ENCODE peak calls at places on chromosomes 6 and 20, in eight cellular contexts. One of them, this sample, is unnamed.

GRCh38 chr6:158751842-158752424 is 67.2 kb downstream of the EZR start:
- ATAC-seq in GM12878: no peak
- ATAC-seq in HCT116: no peak
- ATAC-seq in GM23338: no peak
- ATAC-seq in K562: no peak
- ATAC-seq in upper lobe of left lung: no peak
- ATAC-seq in HepG2: peak
- ATAC-seq in Panc1: no peak
- ATAC-seq in this sample: no peak

GRCh38 chr6:13383280-13384163 is 55.2 kb upstream of the TBC1D7 start:
- ATAC-seq in GM12878: peak
- ATAC-seq in K562: no peak
- ATAC-seq in Panc1: no peak
- ATAC-seq in upper lobe of left lung: peak
- ATAC-seq in GM23338: no peak
- ATAC-seq in HepG2: peak
- ATAC-seq in HCT116: no peak
- ATAC-seq in this sample: peak

GRCh38 chr20:46709055-46709458 is 392 bp upstream of the SLC2A10 start:
- ATAC-seq in GM12878: no peak
- ATAC-seq in HCT116: no peak
- ATAC-seq in HepG2: peak
- ATAC-seq in GM23338: peak
- ATAC-seq in K562: peak
- ATAC-seq in Panc1: peak
- ATAC-seq in upper lobe of left lung: no peak
- ATAC-seq in this sample: no peak

GRCh38 chr20:23928353-23928752 is 48.8 kb upstream of the CST5 start:
- ATAC-seq in HCT116: no peak
- ATAC-seq in GM23338: no peak
- ATAC-seq in HepG2: no peak
- ATAC-seq in Panc1: no peak
- ATAC-seq in GM12878: no peak
- ATAC-seq in K562: no peak
- ATAC-seq in upper lobe of left lung: no peak
- ATAC-seq in this sample: no peak

GRCh38 chr6:2795960-2796359 is 30.8 kb downstream of the WRNIP1 start:
- ATAC-seq in HCT116: no peak
- ATAC-seq in HepG2: no peak
- ATAC-seq in upper lobe of left lung: no peak
- ATAC-seq in Panc1: no peak
- ATAC-seq in GM12878: no peak
- ATAC-seq in GM23338: no peak
- ATAC-seq in K562: no peak
- ATAC-seq in this sample: no peak

GRCh38 chr6:22036699-22037098 is 260.1 kb downstream of the PRL start:
- ATAC-seq in K562: no peak
- ATAC-seq in HepG2: no peak
- ATAC-seq in upper lobe of left lung: no peak
- ATAC-seq in GM12878: peak
- ATAC-seq in Panc1: no peak
- ATAC-seq in HCT116: no peak
- ATAC-seq in GM23338: peak
- ATAC-seq in this sample: no peak

GRCh38 chr20:32534661-32535240 is 50.4 kb downstream of the NOL4L start:
- ATAC-seq in Panc1: no peak
- ATAC-seq in HepG2: no peak
- ATAC-seq in K562: no peak
- ATAC-seq in HCT116: no peak
- ATAC-seq in upper lobe of left lung: no peak
- ATAC-seq in GM12878: peak
- ATAC-seq in GM23338: peak
- ATAC-seq in this sample: no peak

GRCh38 chr20:33653900-33654596 is 8.1 kb upstream of the C20orf144 start:
- ATAC-seq in HepG2: no peak
- ATAC-seq in upper lobe of left lung: peak
- ATAC-seq in Panc1: peak
- ATAC-seq in GM23338: peak
- ATAC-seq in GM12878: no peak
- ATAC-seq in K562: no peak
- ATAC-seq in HCT116: peak
- ATAC-seq in this sample: no peak

GRCh38 chr6:111871207-111871606 is 2.0 kb downstream of the FYN start:
- ATAC-seq in GM23338: no peak
- ATAC-seq in HepG2: no peak
- ATAC-seq in Panc1: no peak
- ATAC-seq in HCT116: no peak
- ATAC-seq in upper lobe of left lung: no peak
- ATAC-seq in K562: no peak
- ATAC-seq in GM12878: peak
- ATAC-seq in this sample: no peak

GRCh38 chr20:49230575-49231211 is 11.5 kb downstream of the DDX27 start:
- ATAC-seq in Panc1: no peak
- ATAC-seq in HepG2: no peak
- ATAC-seq in GM12878: peak
- ATAC-seq in GM23338: no peak
- ATAC-seq in HCT116: no peak
- ATAC-seq in K562: no peak
- ATAC-seq in upper lobe of left lung: no peak
- ATAC-seq in this sample: peak

GRCh38 chr6:92810913-92811312 is 608.4 kb downstream of the EPHA7 start:
- ATAC-seq in GM12878: peak
- ATAC-seq in Panc1: no peak
- ATAC-seq in GM23338: peak
- ATAC-seq in HepG2: peak
- ATAC-seq in upper lobe of left lung: no peak
- ATAC-seq in K562: no peak
- ATAC-seq in HCT116: no peak
- ATAC-seq in this sample: no peak

GRCh38 chr20:44302026-44302669 is 8.9 kb downstream of the FITM2 start:
- ATAC-seq in K562: no peak
- ATAC-seq in Panc1: no peak
- ATAC-seq in GM23338: no peak
- ATAC-seq in GM12878: no peak
- ATAC-seq in upper lobe of left lung: peak
- ATAC-seq in HepG2: peak
- ATAC-seq in HCT116: no peak
- ATAC-seq in this sample: no peak
- H3K27ac ChIP-seq in K562: no peak
- H3K27ac ChIP-seq in Panc1: no peak
- H3K27ac ChIP-seq in GM23338: no peak
- H3K27ac ChIP-seq in GM12878: no peak
- H3K27ac ChIP-seq in upper lobe of left lung: peak
- H3K27ac ChIP-seq in HepG2: peak
- H3K27ac ChIP-seq in HCT116: no peak
- H3K27ac ChIP-seq in this sample: no peak

GRCh38 chr6:28814032-28814976 is 109.5 kb downstream of the TRIM27 start:
- ATAC-seq in K562: no peak
- ATAC-seq in Panc1: no peak
- ATAC-seq in HCT116: no peak
- ATAC-seq in HepG2: no peak
- ATAC-seq in GM12878: no peak
- ATAC-seq in GM23338: peak
- ATAC-seq in upper lobe of left lung: no peak
- ATAC-seq in this sample: no peak
- TF ChIP-seq POLR2AphosphoS5 in K562: no peak
- TF ChIP-seq POLR2AphosphoS5 in Panc1: no peak
- TF ChIP-seq POLR2AphosphoS5 in HCT116: no peak
- TF ChIP-seq POLR2AphosphoS5 in HepG2: no peak
- TF ChIP-seq POLR2AphosphoS5 in GM12878: no peak
- TF ChIP-seq POLR2AphosphoS5 in GM23338: no peak
- TF ChIP-seq POLR2AphosphoS5 in upper lobe of left lung: no peak
- TF ChIP-seq POLR2AphosphoS5 in this sample: no peak

GRCh38 chr6:154289818-154290508 is 66.6 kb downstream of the IPCEF1 start:
- ATAC-seq in GM12878: peak
- ATAC-seq in Panc1: peak
- ATAC-seq in HepG2: peak
- ATAC-seq in HCT116: no peak
- ATAC-seq in GM23338: no peak
- ATAC-seq in K562: no peak
- ATAC-seq in upper lobe of left lung: no peak
- ATAC-seq in this sample: no peak
- H3K27ac ChIP-seq in GM12878: no peak
- H3K27ac ChIP-seq in Panc1: no peak
- H3K27ac ChIP-seq in HepG2: no peak
- H3K27ac ChIP-seq in HCT116: no peak
- H3K27ac ChIP-seq in GM23338: no peak
- H3K27ac ChIP-seq in K562: no peak
- H3K27ac ChIP-seq in upper lobe of left lung: no peak
- H3K27ac ChIP-seq in this sample: no peak

GRCh38 chr6:95266537-95267258 is 310.6 kb upstream of the MANEA start:
- ATAC-seq in HCT116: no peak
- ATAC-seq in HepG2: no peak
- ATAC-seq in Panc1: no peak
- ATAC-seq in GM23338: no peak
- ATAC-seq in GM12878: no peak
- ATAC-seq in K562: no peak
- ATAC-seq in upper lobe of left lung: no peak
- ATAC-seq in this sample: no peak
- TF ChIP-seq POLR2AphosphoS5 in HCT116: no peak
- TF ChIP-seq POLR2AphosphoS5 in HepG2: no peak
- TF ChIP-seq POLR2AphosphoS5 in Panc1: no peak
- TF ChIP-seq POLR2AphosphoS5 in GM23338: no peak
- TF ChIP-seq POLR2AphosphoS5 in GM12878: no peak
- TF ChIP-seq POLR2AphosphoS5 in K562: no peak
- TF ChIP-seq POLR2AphosphoS5 in upper lobe of left lung: no peak
- TF ChIP-seq POLR2AphosphoS5 in this sample: no peak

GRCh38 chr20:50460115-50460607 is 50.0 kb upstream of the PTPN1 start:
- ATAC-seq in HepG2: peak
- ATAC-seq in GM23338: no peak
- ATAC-seq in Panc1: peak
- ATAC-seq in upper lobe of left lung: no peak
- ATAC-seq in HCT116: no peak
- ATAC-seq in K562: peak
- ATAC-seq in GM12878: peak
- ATAC-seq in this sample: peak

GRCh38 chr20:50460608-50461268 is 49.4 kb upstream of the PTPN1 start:
- ATAC-seq in GM23338: peak
- ATAC-seq in GM12878: peak
- ATAC-seq in Panc1: peak
- ATAC-seq in HepG2: peak
- ATAC-seq in K562: peak
- ATAC-seq in HCT116: peak
- ATAC-seq in upper lobe of left lung: peak
- ATAC-seq in this sample: peak

GRCh38 chr20:50456452-50457324 is 53.5 kb upstream of the PTPN1 start:
- ATAC-seq in GM12878: peak
- ATAC-seq in GM23338: no peak
- ATAC-seq in K562: no peak
- ATAC-seq in HCT116: no peak
- ATAC-seq in HepG2: peak
- ATAC-seq in upper lobe of left lung: no peak
- ATAC-seq in Panc1: no peak
- ATAC-seq in this sample: no peak

GRCh38 chr20:50462093-50462685 is 48.0 kb upstream of the PTPN1 start:
- ATAC-seq in GM12878: no peak
- ATAC-seq in K562: no peak
- ATAC-seq in Panc1: no peak
- ATAC-seq in GM23338: no peak
- ATAC-seq in HepG2: no peak
- ATAC-seq in HCT116: no peak
- ATAC-seq in upper lobe of left lung: no peak
- ATAC-seq in this sample: peak

DNA sequence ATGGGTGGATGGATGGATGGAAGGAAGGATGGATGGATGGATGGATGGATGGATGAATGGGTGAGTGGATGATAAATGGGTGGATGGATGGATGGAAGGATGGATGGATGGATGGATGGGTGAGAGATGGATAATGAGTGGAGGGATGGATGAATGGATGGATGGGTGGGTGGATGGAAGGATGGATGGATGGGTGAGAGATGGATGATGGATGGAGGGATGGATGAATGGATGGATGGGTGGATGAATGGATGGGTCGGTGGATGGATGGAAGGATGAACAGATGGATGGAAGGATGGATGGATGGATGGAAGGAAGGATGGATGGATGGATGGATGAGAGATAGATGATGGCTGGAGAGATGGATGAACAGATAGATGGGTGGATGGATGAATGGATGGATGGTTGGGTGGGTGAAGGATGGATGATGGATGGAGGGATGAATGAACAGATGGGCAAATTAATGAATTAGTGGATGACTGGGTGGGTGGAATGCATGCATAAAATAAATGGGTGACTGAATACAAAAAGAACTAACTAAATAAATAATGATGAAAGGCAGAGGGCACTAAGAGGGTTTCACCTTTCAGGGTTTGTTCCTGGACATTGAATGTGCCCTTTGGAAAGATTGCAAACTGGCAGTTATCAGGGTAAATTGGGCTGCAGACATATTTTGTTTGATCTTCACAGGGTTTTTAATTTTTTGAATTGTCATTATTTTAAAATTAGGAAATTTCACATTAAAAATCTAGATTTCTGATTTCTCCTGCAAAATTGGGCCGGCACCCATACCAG is 50.9 kb upstream of the PTPN1 start:
- ATAC-seq in upper lobe of left lung: no peak
- ATAC-seq in K562: no peak
- ATAC-seq in HCT116: no peak
- ATAC-seq in GM12878: no peak
- ATAC-seq in Panc1: no peak
- ATAC-seq in HepG2: no peak
- ATAC-seq in GM23338: no peak
- ATAC-seq in this sample: no peak
- H3K27ac ChIP-seq in upper lobe of left lung: no peak
- H3K27ac ChIP-seq in K562: no peak
- H3K27ac ChIP-seq in HCT116: no peak
- H3K27ac ChIP-seq in GM12878: no peak
- H3K27ac ChIP-seq in Panc1: no peak
- H3K27ac ChIP-seq in HepG2: no peak
- H3K27ac ChIP-seq in GM23338: no peak
- H3K27ac ChIP-seq in this sample: no peak

DNA sequence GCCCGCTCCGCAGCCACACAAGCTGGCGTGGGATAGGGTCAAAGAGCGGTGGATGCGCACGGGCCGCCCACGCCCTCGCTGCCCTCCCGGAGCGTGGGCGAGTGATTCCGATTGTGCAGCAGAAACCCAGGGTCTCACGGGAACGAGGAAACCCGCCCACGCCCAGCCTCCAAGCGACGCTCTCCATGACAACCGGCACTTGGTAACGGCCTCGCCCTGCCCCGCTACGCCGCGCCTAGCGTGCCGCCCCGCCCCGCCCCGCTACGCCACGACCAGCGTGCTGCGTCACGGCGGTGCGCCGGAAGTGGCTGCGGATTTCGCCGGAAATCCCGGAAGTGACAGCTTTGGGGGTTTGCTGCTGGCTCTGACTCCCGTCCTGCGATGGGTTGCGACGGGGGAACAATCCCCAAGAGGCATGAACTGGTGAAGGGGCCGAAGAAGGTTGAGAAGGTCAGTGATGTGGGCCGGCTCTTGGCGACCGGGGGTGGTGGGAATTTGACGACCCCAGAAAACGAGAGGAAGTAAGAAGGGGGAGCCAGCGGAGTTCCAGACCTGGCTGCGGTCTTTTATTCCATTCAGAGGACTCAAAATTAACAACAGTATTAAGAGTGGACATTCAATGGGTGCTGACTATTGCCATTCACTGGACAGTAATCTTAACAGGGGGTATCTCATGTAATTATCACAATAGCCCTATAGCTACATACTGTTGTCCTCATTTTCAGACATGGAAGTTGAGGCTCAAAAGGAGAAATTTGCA is at the start of gene RTF2:
- ATAC-seq in GM12878: peak
- ATAC-seq in Panc1: peak
- ATAC-seq in GM23338: peak
- ATAC-seq in K562: peak
- ATAC-seq in HCT116: peak
- ATAC-seq in upper lobe of left lung: peak
- ATAC-seq in HepG2: peak
- ATAC-seq in this sample: peak
- TF ChIP-seq POLR2AphosphoS5 in GM12878: peak
- TF ChIP-seq POLR2AphosphoS5 in Panc1: peak
- TF ChIP-seq POLR2AphosphoS5 in GM23338: peak
- TF ChIP-seq POLR2AphosphoS5 in K562: peak
- TF ChIP-seq POLR2AphosphoS5 in HCT116: peak
- TF ChIP-seq POLR2AphosphoS5 in upper lobe of left lung: peak
- TF ChIP-seq POLR2AphosphoS5 in HepG2: peak
- TF ChIP-seq POLR2AphosphoS5 in this sample: peak